ENCODE peak calls at places on chromosome 16, in ten cellular contexts. F, Q, N, V, O, B, Z, A, Y and C are unnamed samples.
A peak's percentile ranks its signal among the peaks of the same experiment; 100 is the strongest.

GRCh38 chr16:81623365-81624102 is 155.6 kb upstream of the PLCG2 start:
- DNase-seq in A (no peak), Z (peak; percentile 57), N (peak; percentile 61), Y (peak; percentile 53), V (no peak), B (peak; percentile 56), O (peak; percentile 75), F (peak; percentile 49), Q (peak; percentile 51), C (no peak)

GRCh38 chr16:14475370-14476139 is 154.5 kb downstream of the PARN start:
- DNase-seq in Z (no peak), O (no peak), Q (no peak), A (no peak), V (peak; percentile 22), B (no peak), N (peak; percentile 29), F (no peak), Y (no peak), C (no peak)

GRCh38 chr16:67654069-67654911 is 5.8 kb downstream of the ACD start:
- DNase-seq in N (no peak), Q (no peak), A (no peak), F (no peak), Y (no peak), B (no peak), V (no peak), Z (no peak), O (no peak), C (no peak)

GRCh38 chr16:64910351-64910750 is 211.5 kb downstream of the CDH11 start:
- DNase-seq in V (no peak), A (peak; percentile 69), F (no peak), Z (no peak), B (no peak), Y (peak; percentile 72), Q (no peak), N (peak; percentile 77), O (peak; percentile 90), C (no peak)

GRCh38 chr16:87254271-87254670 is 62.9 kb downstream of the C16orf95 start:
- DNase-seq in Q (no peak), A (no peak), F (no peak), N (no peak), Z (no peak), Y (no peak), O (no peak), V (no peak), B (no peak), C (no peak)

GRCh38 chr16:30951785-30952184 is 2.9 kb downstream of the ORAI3 start:
- DNase-seq in N (no peak), V (no peak), O (no peak), F (no peak), Y (no peak), A (peak; percentile 84), Q (no peak), Z (no peak), B (no peak), C (no peak)

GRCh38 chr16:77195411-77195810 is 3.8 kb upstream of the SYCE1L start:
- DNase-seq in Y (no peak), Z (no peak), A (no peak), V (no peak), N (no peak), Q (no peak), B (no peak), O (no peak), F (no peak), C (no peak)

GRCh38 chr16:70483426-70483825 is 29.0 kb downstream of the FCSK start:
- DNase-seq in O (no peak), V (no peak), A (no peak), N (no peak), Y (no peak), Z (no peak), Q (no peak), F (no peak), B (no peak), C (no peak)

GRCh38 chr16:85090873-85091521 is 21.3 kb downstream of the CIBAR2 start:
- DNase-seq in Z (no peak), O (no peak), N (no peak), Q (no peak), B (no peak), A (no peak), F (no peak), Y (no peak), V (no peak), C (no peak)

GRCh38 chr16:19188406-19188805 is 20.4 kb downstream of the SYT17 start:
- DNase-seq in F (no peak), Z (no peak), Y (no peak), O (no peak), A (no peak), V (no peak), N (no peak), B (no peak), Q (no peak), C (no peak)

GRCh38 chr16:81522141-81522701 is 77.6 kb downstream of the CMIP start:
- DNase-seq in Q (no peak), F (no peak), V (no peak), Y (no peak), Z (no peak), B (no peak), A (no peak), N (no peak), O (no peak), C (no peak)

GRCh38 chr16:81293909-81294802 is 20.6 kb upstream of the GAN start:
- DNase-seq in Y (no peak), A (no peak), V (no peak), B (no peak), Z (no peak), Q (no peak), O (no peak), F (no peak), N (no peak), C (no peak)

GRCh38 chr16:65758620-65759019 is 607.9 kb upstream of the CDH5 start:
- DNase-seq in O (no peak), N (no peak), F (no peak), B (no peak), Z (no peak), V (no peak), Q (no peak), A (no peak), Y (no peak), C (no peak)

GRCh38 chr16:85392756-85393673 is 220.1 kb upstream of the GSE1 start:
- DNase-seq in O (no peak), N (no peak), Y (no peak), A (peak; percentile 9), Q (no peak), B (no peak), F (no peak), Z (peak; percentile 2), V (no peak), C (no peak)

GRCh38 chr16:2973081-2973480 is 3.9 kb downstream of the PAQR4 start:
- DNase-seq in O (no peak), F (no peak), Q (no peak), N (no peak), B (no peak), V (no peak), Z (no peak), Y (no peak), A (no peak), C (no peak)

GRCh38 chr16:84795338-84796053 is 24.3 kb upstream of the CRISPLD2 start:
- DNase-seq in V (no peak), Q (no peak), N (peak; percentile 90), Y (peak; percentile 95), O (peak; percentile 50), A (peak; percentile 85), Z (no peak), B (no peak), F (no peak), C (no peak)

GRCh38 chr16:86821933-86822332 is 243.6 kb downstream of the FOXL1 start:
- DNase-seq in A (no peak), B (no peak), Z (no peak), Y (no peak), F (no peak), O (peak; percentile 86), Q (no peak), V (peak; percentile 80), N (no peak), C (no peak)

GRCh38 chr16:79895053-79895916 is 294.7 kb upstream of the MAF start:
- DNase-seq in Q (no peak), A (no peak), F (no peak), O (no peak), V (no peak), Z (no peak), N (no peak), B (no peak), Y (no peak), C (no peak)

GRCh38 chr16:9139965-9140364 is 48.5 kb downstream of the HAPSTR1 start:
- DNase-seq in Z (peak; percentile 41), O (no peak), V (no peak), A (no peak), B (peak; percentile 49), Q (no peak), F (no peak), N (peak; percentile 30), Y (peak; percentile 30), C (no peak)

GRCh38 chr16:89113661-89114060 is 20.0 kb downstream of the ACSF3 start:
- DNase-seq in O (no peak), V (no peak), N (no peak), Y (no peak), B (no peak), Z (no peak), Q (no peak), A (no peak), F (no peak), C (no peak)

GRCh38 chr16:12532871-12533610 is 270.6 kb downstream of the CPPED1 start:
- DNase-seq in O (no peak), N (no peak), Q (peak; percentile 30), Y (no peak), A (peak; percentile 35), Z (no peak), B (no peak), F (no peak), V (no peak), C (no peak)

GRCh38 chr16:77899416-77899815 is 111.1 kb downstream of the VAT1L start:
- DNase-seq in A (no peak), Q (no peak), Z (no peak), Y (no peak), B (no peak), F (no peak), N (no peak), V (no peak), O (no peak), C (no peak)

GRCh38 chr16:13036600-13036999 is 135.2 kb downstream of the SHISA9 start:
- DNase-seq in V (peak; percentile 49), Y (peak; percentile 1), B (peak; percentile 58), Z (peak; percentile 69), N (peak; percentile 27), O (peak; percentile 80), F (no peak), A (peak; percentile 41), Q (no peak), C (no peak)